ENCODE peak calls at places on chromosomes 1 and 21, in nine cellular contexts. Q, U, S, Z, Y, M, V, X and C are unnamed samples.

GRCh38 chr1:30379684-30380624 is 343.4 kb downstream of the MATN1 start:
- DNase-seq in Q (peak), U (peak), S (no peak), Z (peak), Y (peak), M (peak), V (peak), X (peak), C (peak)

GRCh38 chr1:155974208-155975165 is 3.9 kb downstream of the ARHGEF2 start:
- DNase-seq in Q (peak), U (no peak), S (no peak), Z (no peak), Y (no peak), M (no peak), V (no peak), X (no peak), C (no peak)

GRCh38 chr1:1083181-1084027 is 9.3 kb upstream of the RNF223 start:
- DNase-seq in Q (no peak), U (peak), S (no peak), Z (no peak), Y (no peak), M (peak), V (no peak), X (no peak), C (no peak)

GRCh38 chr1:192862271-192862670 is 53.4 kb downstream of the RGS2 start:
- DNase-seq in Q (no peak), U (no peak), S (no peak), Z (no peak), Y (no peak), M (no peak), V (no peak), X (no peak), C (no peak)

GRCh38 chr1:64550946-64551345 is 81.0 kb downstream of the CACHD1 start:
- DNase-seq in Q (no peak), U (no peak), S (no peak), Z (no peak), Y (no peak), M (no peak), V (no peak), X (no peak), C (no peak)

GRCh38 chr1:61073871-61074270 is 8.5 kb upstream of the NFIA start:
- DNase-seq in Q (no peak), U (no peak), S (no peak), Z (no peak), Y (no peak), M (no peak), V (no peak), X (no peak), C (no peak)

GRCh38 chr1:69246109-69246508 is 321.6 kb upstream of the LRRC7 start:
- DNase-seq in Q (no peak), U (no peak), S (no peak), Z (no peak), Y (no peak), M (no peak), V (no peak), X (no peak), C (no peak)

GRCh38 chr21:32181415-32181814 is 97.4 kb downstream of the MIS18A start:
- DNase-seq in Q (no peak), U (no peak), S (no peak), Z (no peak), Y (no peak), M (no peak), V (no peak), X (no peak), C (no peak)

GRCh38 chr1:198158766-198159589 is 2.2 kb downstream of the NEK7 start:
- DNase-seq in Q (peak), U (peak), S (peak), Z (peak), Y (peak), M (peak), V (peak), X (peak), C (peak)

GRCh38 chr1:59156526-59157196 is 140.2 kb upstream of the FGGY start:
- DNase-seq in Q (no peak), U (no peak), S (no peak), Z (no peak), Y (peak), M (no peak), V (no peak), X (no peak), C (no peak)

GRCh38 chr1:189658381-189658780 is 819.3 kb downstream of the BRINP3 start:
- DNase-seq in Q (no peak), U (no peak), S (no peak), Z (no peak), Y (no peak), M (no peak), V (peak), X (no peak), C (no peak)

GRCh38 chr1:216576246-216576645 is 147.0 kb downstream of the ESRRG start:
- DNase-seq in Q (no peak), U (no peak), S (no peak), Z (no peak), Y (no peak), M (no peak), V (no peak), X (no peak), C (no peak)

GRCh38 chr1:107365874-107366273 is 225.0 kb downstream of the NTNG1 start:
- DNase-seq in Q (no peak), U (no peak), S (no peak), Z (no peak), Y (no peak), M (no peak), V (peak), X (no peak), C (no peak)

GRCh38 chr1:205504311-205505075 is at the start of gene CDK18:
- DNase-seq in Q (peak), U (peak), S (peak), Z (no peak), Y (peak), M (peak), V (peak), X (no peak), C (peak)

GRCh38 chr21:39181205-39181818 is 1.9 kb downstream of the PSMG1 start:
- DNase-seq in Q (no peak), U (no peak), S (no peak), Z (no peak), Y (no peak), M (no peak), V (no peak), X (no peak), C (no peak)

GRCh38 chr1:33710989-33711388 is 152.9 kb upstream of the HMGB4 start:
- DNase-seq in Q (no peak), U (no peak), S (no peak), Z (no peak), Y (no peak), M (no peak), V (no peak), X (peak), C (no peak)

GRCh38 chr1:117674521-117675400 is 68.9 kb downstream of the TENT5C start:
- DNase-seq in Q (no peak), U (peak), S (no peak), Z (no peak), Y (no peak), M (no peak), V (peak), X (no peak), C (peak)

GRCh38 chr1:12712091-12712490 is 3.8 kb upstream of the AADACL3 start:
- DNase-seq in Q (no peak), U (no peak), S (no peak), Z (no peak), Y (no peak), M (no peak), V (no peak), X (no peak), C (no peak)

DNA sequence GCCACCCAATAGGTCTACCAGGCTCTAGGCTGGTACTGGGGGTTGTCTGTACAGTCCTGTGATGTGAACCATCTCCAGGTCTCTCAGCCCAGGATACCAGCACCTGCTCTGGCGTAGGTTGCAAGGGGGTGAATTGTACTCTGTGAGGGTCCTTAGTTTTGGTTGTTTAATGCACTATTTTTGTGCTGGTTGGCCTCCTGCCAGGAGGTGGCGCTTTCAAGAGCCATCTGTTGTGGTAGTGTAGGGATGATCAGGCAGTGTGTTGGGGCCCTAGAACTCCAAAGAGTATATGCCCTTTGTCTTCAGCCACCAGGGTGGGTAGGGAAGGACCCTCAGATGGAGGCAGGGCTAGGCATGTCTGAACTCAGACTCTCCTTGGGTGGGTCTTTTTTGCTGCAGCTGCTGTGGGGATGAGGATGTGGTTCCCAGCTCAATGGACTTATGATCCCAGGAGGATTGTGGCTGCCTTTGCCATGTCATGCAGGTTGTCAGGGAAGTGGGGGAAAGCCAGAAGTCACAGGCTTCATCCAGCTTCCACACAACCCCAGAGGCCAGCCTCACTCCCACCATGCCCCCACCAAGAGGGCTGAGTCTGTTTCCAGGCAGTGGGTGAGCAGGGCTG is 301.8 kb upstream of the CHRM3 start:
- DNase-seq in Q (no peak), U (no peak), S (no peak), Z (no peak), Y (peak), M (no peak), V (no peak), X (no peak), C (no peak)
- TF ChIP-seq CTCF in Q (no peak), U (no peak), S (no peak), Z (no peak), Y (no peak), M (no peak), V (no peak), X (no peak), C (no peak)

DNA sequence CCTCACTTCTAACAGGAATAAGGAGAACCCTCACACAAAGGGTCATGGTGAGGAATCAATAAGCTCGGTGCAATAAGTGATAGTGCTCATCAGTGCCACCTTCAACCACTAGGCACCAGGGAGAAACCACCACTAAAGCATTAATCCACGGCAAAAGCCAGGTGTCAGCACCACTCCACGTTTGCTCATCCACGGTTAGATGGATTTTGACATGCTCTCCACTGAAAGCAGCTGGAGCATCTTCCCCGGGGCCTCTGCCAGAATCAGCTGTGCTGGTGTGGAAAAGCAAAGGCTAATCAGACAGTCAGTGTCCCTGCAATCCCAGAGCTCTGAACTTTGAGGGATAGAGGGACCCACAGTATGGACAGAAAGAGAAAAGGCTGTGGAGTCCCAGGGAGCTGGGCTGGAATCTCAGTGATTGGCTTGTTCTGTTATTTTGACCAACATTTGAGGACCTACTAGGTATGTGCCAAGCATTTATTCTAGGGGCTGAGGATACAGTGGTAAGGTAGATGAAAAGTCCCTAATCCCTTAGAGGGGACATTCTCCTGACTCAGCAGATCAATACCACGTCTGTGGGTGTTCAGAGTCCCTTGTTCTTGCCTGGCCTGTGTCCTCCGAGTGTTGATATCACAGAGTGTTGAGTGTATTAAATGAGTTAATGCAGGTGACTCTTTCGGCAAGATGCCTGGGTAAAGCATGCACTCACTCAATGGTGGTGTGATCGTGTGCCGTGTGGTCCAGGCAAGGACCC is 41.3 kb downstream of the FHAD1 start:
- DNase-seq in Q (no peak), U (no peak), S (no peak), Z (no peak), Y (no peak), M (no peak), V (no peak), X (no peak), C (no peak)
- TF ChIP-seq CTCF in Q (no peak), U (peak), S (no peak), Z (no peak), Y (no peak), M (no peak), V (peak), X (peak), C (no peak)

GRCh38 chr1:57124768-57125446 is 159.1 kb upstream of the C8B start:
- DNase-seq in Q (no peak), U (no peak), S (no peak), Z (no peak), Y (no peak), M (no peak), V (peak), X (no peak), C (no peak)
- TF ChIP-seq CTCF in Q (no peak), U (no peak), S (no peak), Z (no peak), Y (no peak), M (no peak), V (peak), X (no peak), C (no peak)

DNA sequence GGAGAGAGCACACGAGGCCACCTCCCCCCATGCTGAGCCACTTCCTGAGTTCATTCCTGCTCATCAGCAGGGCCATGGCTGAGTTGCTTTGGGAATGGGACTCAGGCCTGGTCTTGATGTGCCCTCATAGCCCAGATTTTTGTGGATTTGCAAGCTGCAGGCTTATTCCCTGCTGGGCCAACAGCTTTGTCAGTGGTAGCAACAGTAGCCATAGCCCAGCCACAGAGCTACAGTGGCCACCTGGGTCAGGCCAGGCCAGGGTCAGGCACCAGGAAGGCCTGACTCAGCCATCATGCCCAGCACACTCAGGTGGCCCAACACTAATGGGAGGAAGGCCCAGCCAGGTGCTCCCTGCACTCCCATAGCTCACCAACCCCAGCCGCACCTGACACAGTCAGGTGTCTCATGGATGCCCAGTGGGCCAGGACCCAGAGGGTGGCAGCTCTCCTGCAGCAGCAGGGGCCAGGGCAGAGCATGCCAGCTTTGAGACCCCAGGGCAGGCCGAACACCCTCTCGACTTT is 33.4 kb downstream of the EPHA2 start:
- DNase-seq in Q (no peak), U (no peak), S (no peak), Z (peak), Y (no peak), M (no peak), V (peak), X (no peak), C (no peak)
- TF ChIP-seq CTCF in Q (no peak), U (no peak), S (no peak), Z (no peak), Y (no peak), M (no peak), V (no peak), X (no peak), C (no peak)

GRCh38 chr1:208178091-208178529 is 66.1 kb downstream of the PLXNA2 start:
- DNase-seq in Q (no peak), U (peak), S (no peak), Z (no peak), Y (no peak), M (no peak), V (peak), X (no peak), C (no peak)
- TF ChIP-seq CTCF in Q (no peak), U (no peak), S (no peak), Z (no peak), Y (no peak), M (no peak), V (peak), X (no peak), C (no peak)